ENCODE peak calls at places on chromosome 9, in nine cellular contexts. P is caudate nucleus, M is IMR-90, Z is right cardiac atrium, X is thyroid gland, J is H9, U is stomach, V is dorsolateral prefrontal cortex, N is fibroblast of lung. Q is an unnamed sample.

GRCh38 chr9:112041536-112042243 is 133.4 kb downstream of the SUSD1 start:
- DNase-seq in P (no peak), U (no peak), V (no peak), Z (peak; percentile 33), J (peak; percentile 64), N (peak; percentile 94), M (peak; percentile 100), X (no peak), Q (no peak)

GRCh38 chr9:630817-631216 is 210.7 kb upstream of the DMRT1 start:
- DNase-seq in N (no peak), P (no peak), J (no peak), M (peak; percentile 17), V (no peak), X (no peak), Z (no peak), U (no peak), Q (no peak)

GRCh38 chr9:114078021-114078780 is at the start of gene AMBP:
- DNase-seq in V (no peak), U (peak; percentile 64), X (peak; percentile 17), J (no peak), M (no peak), P (no peak), N (peak; percentile 11), Z (no peak), Q (no peak)

GRCh38 chr9:130639866-130640555 is 24.4 kb upstream of the PRDM12 start:
- DNase-seq in X (no peak), Z (no peak), N (no peak), U (no peak), P (no peak), M (no peak), V (no peak), J (no peak), Q (no peak)

GRCh38 chr9:134725605-134725940 is 84.0 kb downstream of the COL5A1 start:
- DNase-seq in J (no peak), P (no peak), N (peak; percentile 68), U (no peak), X (no peak), Z (no peak), V (no peak), M (peak; percentile 74), Q (no peak)

GRCh38 chr9:132232522-132232921 is 70.7 kb downstream of the NTNG2 start:
- DNase-seq in V (no peak), P (no peak), U (no peak), Z (no peak), J (no peak), X (no peak), M (no peak), N (no peak), Q (no peak)

GRCh38 chr9:35972093-35972492 is 14.1 kb upstream of the OR2S2 start:
- DNase-seq in P (no peak), U (no peak), J (peak; percentile 74), X (no peak), V (no peak), Z (no peak), N (no peak), M (no peak), Q (no peak)

GRCh38 chr9:126683698-126684044 is 69.9 kb downstream of the LMX1B start:
- DNase-seq in P (no peak), Z (no peak), N (no peak), J (no peak), X (no peak), V (no peak), U (no peak), M (no peak), Q (no peak)

GRCh38 chr9:123266655-123267421 is 1.5 kb downstream of the STRBP start:
- DNase-seq in Z (no peak), V (no peak), U (no peak), J (no peak), N (no peak), X (no peak), M (no peak), P (no peak), Q (no peak)

GRCh38 chr9:123267481-123268239 is 726 bp downstream of the STRBP start:
- DNase-seq in J (no peak), P (no peak), N (no peak), X (peak; percentile 48), M (no peak), Z (peak; percentile 23), V (no peak), U (peak; percentile 32), Q (peak; percentile 52)

GRCh38 chr9:123268950-123269302 is 540 bp upstream of the STRBP start:
- DNase-seq in X (no peak), Z (no peak), V (no peak), U (no peak), M (no peak), P (no peak), N (no peak), J (no peak), Q (no peak)

GRCh38 chr9:123268240-123268949 is at the start of gene STRBP:
- DNase-seq in J (peak; percentile 90), Z (peak; percentile 90), X (peak; percentile 94), V (peak; percentile 91), U (peak; percentile 95), M (peak; percentile 61), N (peak; percentile 68), P (peak; percentile 89), Q (peak; percentile 58)

GRCh38 chr9:123269316-123269715 is 930 bp upstream of the STRBP start:
- DNase-seq in X (no peak), U (no peak), Z (no peak), J (no peak), M (no peak), N (no peak), V (no peak), P (no peak), Q (no peak)
- H3K27ac ChIP-seq in X (peak overlapping the region; percentile 72), U (peak overlapping the region; percentile 80), Z (no peak overlapping the region), J (no peak overlapping the region), M (no peak overlapping the region), N (no peak overlapping the region), V (peak overlapping the region; percentile 86), P (peak overlapping the region; percentile 79), Q (no peak overlapping the region)

GRCh38 chr9:93287189-93287552 is 103.2 kb downstream of the WNK2 start:
- DNase-seq in N (no peak), J (no peak), U (no peak), P (no peak), Z (no peak), V (no peak), M (no peak), X (no peak), Q (no peak)

GRCh38 chr9:93288341-93288740 is 104.4 kb downstream of the WNK2 start:
- DNase-seq in N (no peak), V (peak; percentile 35), P (no peak), M (no peak), U (peak; percentile 17), X (no peak), Z (no peak), J (peak; percentile 62), Q (no peak)

GRCh38 chr9:93287593-93287992 is 103.7 kb downstream of the WNK2 start:
- DNase-seq in N (no peak), P (no peak), Z (no peak), V (no peak), M (no peak), U (no peak), X (no peak), J (no peak), Q (no peak)

GRCh38 chr9:93288891-93289883 is 105.2 kb downstream of the WNK2 start:
- DNase-seq in X (no peak), V (peak; percentile 29), M (peak; percentile 62), N (peak; percentile 79), Z (no peak), P (no peak), U (no peak), J (peak; percentile 45), Q (no peak)

DNA sequence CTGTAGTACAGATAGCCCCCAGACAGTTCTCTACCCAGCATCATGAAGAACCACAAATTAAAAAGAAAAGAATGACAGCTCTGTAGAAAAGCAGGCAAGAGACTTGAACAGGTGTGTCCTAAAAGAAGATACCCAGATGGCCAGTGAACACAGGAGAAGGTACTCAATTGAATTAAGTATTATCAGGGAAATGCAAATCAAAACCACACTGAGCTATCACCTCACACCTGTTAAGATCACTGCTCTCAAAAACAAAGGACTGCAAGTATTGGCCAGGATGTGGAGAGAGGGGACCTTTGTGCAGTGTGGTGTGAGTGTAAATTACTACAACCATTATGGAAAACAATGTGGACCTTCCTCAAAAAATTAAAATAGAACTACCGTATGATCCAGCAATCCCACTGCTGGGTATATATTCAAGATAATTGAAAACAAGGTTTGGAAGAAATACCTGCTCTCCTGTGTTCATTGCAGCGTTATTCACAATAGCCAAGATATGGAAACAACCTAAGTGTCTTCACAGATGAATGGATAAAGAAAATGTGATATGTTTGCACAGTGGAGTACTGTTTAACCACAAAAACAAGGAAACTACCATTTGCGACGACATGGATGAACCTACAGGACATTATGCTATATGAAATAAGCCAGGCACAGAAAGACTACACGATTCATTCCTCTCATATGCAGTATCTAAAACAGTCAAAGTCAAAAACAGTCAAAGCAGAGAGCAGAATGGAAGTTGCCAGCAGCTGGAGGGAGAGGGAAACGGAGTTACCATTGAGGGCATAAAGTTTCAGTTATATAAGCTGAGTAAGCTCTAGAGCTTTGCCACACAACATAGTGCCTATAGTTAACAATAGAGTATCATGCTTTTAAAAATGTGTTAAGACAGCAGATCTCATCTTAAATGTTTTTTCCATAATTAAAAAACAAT is 102.6 kb downstream of the WNK2 start:
- DNase-seq in U (no peak), Z (no peak), X (no peak), J (no peak), N (no peak), V (no peak), M (no peak), P (no peak), Q (no peak)
- H3K27ac ChIP-seq in U (no peak overlapping the region), Z (no peak overlapping the region), X (no peak overlapping the region), J (no peak overlapping the region), N (no peak overlapping the region), V (no peak overlapping the region), M (no peak overlapping the region), P (no peak overlapping the region), Q (no peak overlapping the region)

GRCh38 chr9:4370501-4370900 is 70.6 kb upstream of the GLIS3 start:
- DNase-seq in N (no peak), V (no peak), J (no peak), U (no peak), Z (no peak), P (no peak), M (no peak), X (no peak), Q (no peak)
- H3K27ac ChIP-seq in N (no peak overlapping the region), V (no peak overlapping the region), J (no peak overlapping the region), U (no peak overlapping the region), Z (no peak overlapping the region), P (no peak overlapping the region), M (no peak overlapping the region), X (no peak overlapping the region), Q (no peak overlapping the region)

GRCh38 chr9:121734465-121734864 is 83.0 kb downstream of the DAB2IP start:
- DNase-seq in V (no peak), X (no peak), J (no peak), N (no peak), P (no peak), Z (no peak), U (no peak), M (peak; percentile 63), Q (no peak)

GRCh38 chr9:121736147-121736721 is 84.8 kb downstream of the DAB2IP start:
- DNase-seq in U (peak; percentile 82), M (peak; percentile 25), P (no peak), V (no peak), X (peak; percentile 88), N (peak; percentile 53), J (peak; percentile 90), Z (peak; percentile 89), Q (no peak)

GRCh38 chr9:121735065-121735791 is 83.8 kb downstream of the DAB2IP start:
- DNase-seq in X (no peak), V (no peak), Z (no peak), P (no peak), M (peak; percentile 80), J (peak; percentile 89), N (peak; percentile 69), U (no peak), Q (no peak)

GRCh38 chr9:121736964-121737462 is 85.6 kb downstream of the DAB2IP start:
- DNase-seq in M (no peak), P (no peak), Z (peak; percentile 72), V (no peak), X (no peak), U (peak; percentile 91), N (no peak), J (peak; percentile 92), Q (no peak)

GRCh38 chr9:121735792-121736130 is 84.3 kb downstream of the DAB2IP start:
- DNase-seq in Z (no peak), P (no peak), X (no peak), U (no peak), N (no peak), M (no peak), J (peak; percentile 50), V (no peak), Q (no peak)
- H3K27ac ChIP-seq in Z (peak overlapping the region; percentile 37), P (no peak overlapping the region), X (peak overlapping the region; percentile 91), U (peak overlapping the region; percentile 93), N (peak overlapping the region; percentile 5), M (peak overlapping the region; percentile 79), J (no peak overlapping the region), V (peak overlapping the region; percentile 62), Q (no peak overlapping the region)

Q was measured in substantia nigra.